ENCODE peak calls at places on chromosomes 2 and 18, in four cellular contexts. W, P, O and H are unnamed samples. For H3K4me1, the result is how much of the 10 kb centered on the place peaks cover.

GRCh38 chr2:186256540-186256939 is 229.5 kb upstream of the ZC3H15 start:
- DNase-seq in O (peak), W (no peak), P (no peak), H (peak)

GRCh38 chr2:202530038-202530437 is 104.7 kb upstream of the FAM117B start:
- DNase-seq in W (no peak), P (no peak), O (no peak), H (peak)

GRCh38 chr2:49687873-49688272 is 533.6 kb upstream of the FSHR start:
- DNase-seq in P (no peak), W (no peak), O (no peak), H (no peak)

GRCh38 chr2:220434365-220434764 is 806.9 kb downstream of the SLC4A3 start:
- DNase-seq in P (no peak), O (no peak), W (no peak), H (no peak)

GRCh38 chr2:203510941-203511305 is 24.2 kb downstream of the RAPH1 start:
- DNase-seq in W (no peak), P (no peak), O (no peak), H (no peak)

GRCh38 chr2:69797836-69798465 is 31.5 kb upstream of the GMCL1 start:
- DNase-seq in P (no peak), W (no peak), O (no peak), H (peak)

GRCh38 chr2:223944704-223945531 is at the start of gene WDFY1:
- DNase-seq in O (peak), W (peak), P (peak), H (peak)

GRCh38 chr2:40450066-40450841 is 1.6 kb downstream of the SLC8A1 start:
- DNase-seq in O (no peak), P (no peak), W (peak), H (peak)

GRCh38 chr2:170022692-170023091 is 155.3 kb upstream of the MYO3B start:
- DNase-seq in O (no peak), P (no peak), W (no peak), H (no peak)

GRCh38 chr2:112700004-112700667 is 20.7 kb upstream of the NT5DC4 start:
- DNase-seq in P (no peak), W (no peak), O (no peak), H (no peak)

GRCh38 chr2:42756956-42757513 is 6.9 kb downstream of the OXER1 start:
- DNase-seq in W (no peak), O (no peak), P (peak), H (no peak)

GRCh38 chr2:1550658-1551316 is 137.5 kb downstream of the TPO start:
- DNase-seq in P (no peak), W (peak), O (peak), H (peak)

GRCh38 chr2:196242131-196242620 is 70.8 kb upstream of the STK17B start:
- DNase-seq in O (no peak), P (no peak), W (no peak), H (no peak)

GRCh38 chr2:218395826-218396687 is 3.6 kb upstream of the CTDSP1 start:
- DNase-seq in P (peak), W (peak), O (peak), H (peak)

GRCh38 chr18:10131036-10131774 is 217.4 kb downstream of the VAPA start:
- DNase-seq in W (no peak), P (no peak), O (no peak), H (no peak)

GRCh38 chr2:128473175-128474013 is 154.7 kb upstream of the HS6ST1 start:
- DNase-seq in W (no peak), P (no peak), O (no peak), H (no peak)

GRCh38 chr2:8510519-8510918 is 171.3 kb upstream of the ID2 start:
- DNase-seq in P (no peak), O (no peak), W (no peak), H (no peak)

GRCh38 chr2:8509613-8510012 is 172.2 kb upstream of the ID2 start:
- DNase-seq in P (no peak), W (no peak), O (no peak), H (no peak)

GRCh38 chr2:8514274-8514662 is 167.6 kb upstream of the ID2 start:
- DNase-seq in P (no peak), O (no peak), W (no peak), H (no peak)

GRCh38 chr2:8513601-8514273 is 168.1 kb upstream of the ID2 start:
- DNase-seq in P (no peak), W (no peak), O (no peak), H (no peak)

DNA sequence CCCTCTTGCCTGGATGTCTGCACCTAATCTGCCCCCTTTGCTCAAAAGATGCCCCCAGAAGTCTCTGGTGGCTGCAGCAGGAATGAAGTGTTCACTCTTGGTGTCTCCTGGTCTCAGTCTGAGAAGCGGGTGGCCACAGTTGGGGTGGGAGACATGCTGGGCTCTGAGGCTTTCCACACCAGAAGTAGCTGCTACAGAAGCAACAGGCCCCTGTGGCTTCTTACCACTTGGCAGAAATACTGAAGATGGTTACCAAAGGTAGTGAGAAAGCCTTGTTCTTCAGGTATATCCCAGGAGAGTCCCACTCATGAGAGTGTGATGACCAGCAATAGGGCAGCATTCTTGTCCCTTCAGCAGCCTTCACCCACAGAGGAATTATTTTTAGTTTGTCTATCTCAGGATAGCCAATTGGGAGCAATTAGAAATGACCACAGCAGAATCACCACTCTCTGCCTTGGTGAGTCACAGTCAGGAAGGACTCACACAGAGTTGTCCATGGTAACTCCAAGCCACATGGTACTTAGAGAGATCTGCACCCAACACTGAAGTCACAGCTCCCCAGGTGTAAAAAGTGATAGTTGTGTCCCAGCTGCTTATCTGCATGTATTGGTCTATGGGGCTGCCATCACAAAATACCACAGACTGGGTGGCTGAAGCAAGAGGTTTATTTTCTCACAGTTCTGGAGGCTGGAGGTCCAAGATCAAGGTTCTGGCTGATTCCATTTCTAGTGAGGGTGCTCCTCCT is 169.8 kb upstream of the ID2 start:
- DNase-seq in O (no peak), P (no peak), W (no peak), H (no peak)
- H3K4me1 ChIP-seq in O (under half), P (under half), W (under half), H (under half)

DNA sequence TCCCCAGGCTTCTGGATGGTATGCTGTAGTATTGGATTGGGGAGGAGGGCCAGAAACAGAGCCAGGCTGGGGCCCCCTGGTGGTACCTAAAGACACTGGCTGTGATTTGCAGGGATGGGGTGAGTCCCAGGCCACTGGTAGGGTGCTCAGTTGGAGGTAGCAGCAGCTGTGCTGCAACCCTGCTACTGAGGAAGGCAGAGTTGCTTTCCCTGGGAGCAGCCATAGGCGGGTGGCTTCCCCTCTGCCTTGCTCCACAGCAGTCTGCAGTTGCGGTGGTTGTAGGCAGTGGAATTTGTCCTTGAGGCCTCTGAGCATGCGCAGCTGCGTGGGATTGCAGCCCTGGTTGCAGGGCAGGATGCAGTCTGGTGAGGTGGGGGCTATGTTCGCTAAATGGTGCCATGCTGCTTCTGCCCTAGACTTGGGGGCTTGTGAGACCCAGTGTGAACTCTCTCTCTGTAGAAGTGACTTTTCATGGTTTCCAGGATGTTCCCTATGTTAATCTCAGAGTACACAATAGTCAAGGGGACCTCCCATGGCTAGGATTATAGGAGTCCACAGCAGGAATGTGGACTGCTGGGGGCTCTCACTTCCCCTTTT is 443.5 kb downstream of the XIRP2 start:
- DNase-seq in P (peak), O (no peak), W (no peak), H (no peak)
- TF ChIP-seq CTCF in P (no peak), O (no peak), W (no peak), H (no peak)

GRCh38 chr2:98823196-98824166 is 92.5 kb upstream of the MGAT4A start:
- DNase-seq in O (no peak), W (no peak), P (no peak), H (no peak)
- H3K4me3 ChIP-seq in O (no peak), W (peak), P (no peak), H (no peak)

DNA sequence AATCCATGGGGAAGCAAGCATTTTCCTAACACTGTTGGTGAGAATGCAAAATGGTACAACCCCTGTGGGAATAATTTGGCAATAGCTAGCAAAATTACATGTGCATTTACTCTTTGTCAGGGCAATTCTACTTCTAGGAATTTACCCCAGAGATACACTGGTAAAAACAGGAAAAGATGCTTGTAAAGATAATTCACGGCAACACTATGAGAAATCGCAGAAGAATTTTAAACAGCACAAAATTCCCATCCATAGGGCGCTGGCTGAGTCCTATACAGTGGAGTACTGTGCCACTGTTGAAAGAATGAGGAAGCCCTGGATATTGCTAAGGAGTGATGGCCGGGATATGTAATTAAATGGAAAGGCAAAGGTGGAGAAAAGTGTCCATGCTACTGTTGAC is 75.8 kb downstream of the DGKD start:
- DNase-seq in P (no peak), O (no peak), W (no peak), H (peak)
- H3K4me1 ChIP-seq in P (under half), O (half or more), W (under half), H (under half)

GRCh38 chr2:54591551-54591950 is 131.9 kb upstream of the EML6 start:
- DNase-seq in O (no peak), P (no peak), W (no peak), H (no peak)
- TF ChIP-seq CTCF in O (no peak), P (no peak), W (no peak), H (no peak)

GRCh38 chr18:69638056-69638455 is 237.4 kb downstream of the DOK6 start:
- DNase-seq in P (no peak), W (no peak), O (no peak), H (no peak)

GRCh38 chr18:69631281-69631680 is 230.6 kb downstream of the DOK6 start:
- DNase-seq in P (no peak), O (no peak), W (no peak), H (no peak)

GRCh38 chr18:69635482-69635881 is 234.8 kb downstream of the DOK6 start:
- DNase-seq in O (no peak), W (no peak), P (no peak), H (no peak)

GRCh38 chr18:69636529-69637301 is 236.0 kb downstream of the DOK6 start:
- DNase-seq in O (no peak), W (no peak), P (no peak), H (peak)
- H3K4me3 ChIP-seq in O (no peak), W (no peak), P (no peak), H (no peak)